ENCODE peak calls at places on chromosomes 13 and 19, in ten cellular contexts. R is type B pancreatic cell, W is left ventricle myocardium inferior, H is cardiac muscle cell, M is nephron progenitor cell, Y is GM13977, F is mucosa of descending colon, Z is thoracic aorta, O is left lung, I is B cell. U is an unnamed sample.
A peak's percentile ranks its signal among the peaks of the same experiment; 100 is the strongest.

GRCh38 chr13:24617394-24618218 is 62.6 kb upstream of the ATP12A start:
- DNase-seq in H (no peak), Y (no peak), M (no peak), Z (no peak), W (no peak), R (no peak), O (no peak), I (no peak), F (no peak), U (peak; percentile 15)

GRCh38 chr13:89097994-89098393 is 1426.8 kb downstream of the SLITRK5 start:
- DNase-seq in Y (no peak), H (no peak), I (no peak), M (no peak), R (no peak), O (no peak), W (no peak), Z (no peak), F (no peak), U (no peak)

GRCh38 chr19:6065685-6066365 is 44.5 kb downstream of the RFX2 start:
- DNase-seq in I (no peak), W (peak; percentile 43), F (no peak), H (no peak), M (peak; percentile 33), Y (no peak), R (no peak), O (peak; percentile 49), Z (no peak), U (no peak)

GRCh38 chr13:88541993-88542392 is 870.8 kb downstream of the SLITRK5 start:
- DNase-seq in I (no peak), M (no peak), R (no peak), Y (no peak), F (no peak), O (no peak), H (no peak), W (no peak), Z (no peak), U (no peak)

GRCh38 chr13:27375686-27376326 is 48.6 kb upstream of the GTF3A start:
- DNase-seq in I (peak; percentile 70), O (no peak), M (peak; percentile 87), F (no peak), Z (no peak), Y (peak; percentile 63), H (peak; percentile 71), R (no peak), W (peak; percentile 46), U (peak; percentile 71)

GRCh38 chr19:45173816-45174215 is 4.2 kb downstream of the TRAPPC6A start:
- DNase-seq in M (no peak), Y (no peak), O (no peak), Z (no peak), R (no peak), F (no peak), W (no peak), I (peak; percentile 19), H (no peak), U (no peak)

GRCh38 chr19:34598217-34599155 is 78.5 kb downstream of the SCGB2B2 start:
- DNase-seq in Z (no peak), O (peak; percentile 42), H (no peak), F (no peak), R (no peak), M (no peak), W (peak; percentile 37), Y (no peak), I (no peak), U (peak; percentile 7)

GRCh38 chr13:29918845-29919244 is 68.4 kb upstream of the UBL3 start:
- DNase-seq in R (no peak), I (no peak), F (no peak), M (no peak), O (no peak), W (no peak), Y (no peak), Z (no peak), H (no peak), U (no peak)

GRCh38 chr13:106372199-106373160 is 163.0 kb downstream of the EFNB2 start:
- DNase-seq in O (no peak), I (no peak), Y (no peak), W (no peak), M (no peak), F (no peak), R (no peak), H (no peak), Z (no peak), U (no peak)

GRCh38 chr13:46588019-46588418 is 35.0 kb downstream of the LRCH1 start:
- DNase-seq in Z (no peak), Y (no peak), M (no peak), O (no peak), I (peak; percentile 42), F (no peak), H (no peak), W (no peak), R (no peak), U (no peak)

GRCh38 chr19:42233106-42233505 is 9.3 kb downstream of the GSK3A start:
- DNase-seq in M (no peak), F (no peak), Z (no peak), R (no peak), H (no peak), W (no peak), I (no peak), Y (no peak), O (peak; percentile 23), U (no peak)

GRCh38 chr13:52085416-52085815 is 43.5 kb downstream of the NEK5 start:
- DNase-seq in Y (no peak), M (no peak), R (no peak), F (no peak), H (no peak), W (no peak), I (no peak), O (no peak), Z (no peak), U (no peak)

GRCh38 chr19:7500811-7501450 is 12.1 kb upstream of the PEX11G start:
- DNase-seq in M (peak; percentile 83), W (no peak), Y (peak; percentile 74), I (no peak), O (peak; percentile 86), R (peak; percentile 88), F (peak; percentile 86), Z (no peak), H (peak; percentile 78), U (peak; percentile 75)

GRCh38 chr19:51183629-51184028 is 41.3 kb upstream of the CD33 start:
- DNase-seq in F (no peak), Y (no peak), O (no peak), W (no peak), Z (no peak), I (no peak), M (no peak), H (no peak), R (no peak), U (no peak)

GRCh38 chr19:16025108-16026101 is 50.9 kb upstream of the TPM4 start:
- DNase-seq in O (no peak), I (no peak), F (no peak), H (no peak), W (no peak), Y (no peak), Z (no peak), M (no peak), R (no peak), U (peak; percentile 55)

GRCh38 chr13:29514720-29515310 is 80.7 kb downstream of the SLC7A1 start:
- DNase-seq in M (no peak), Z (no peak), I (no peak), R (no peak), O (no peak), W (no peak), H (no peak), Y (no peak), F (no peak), U (no peak)

GRCh38 chr19:1455002-1455335 is 5.0 kb downstream of the APC2 start:
- DNase-seq in M (no peak), I (no peak), H (no peak), Y (no peak), O (no peak), W (no peak), Z (no peak), R (no peak), F (no peak), U (no peak)

GRCh38 chr13:49213997-49214916 is 5.9 kb upstream of the MLNR start:
- DNase-seq in R (no peak), I (no peak), M (no peak), O (no peak), Y (no peak), F (no peak), Z (no peak), H (no peak), W (no peak), U (no peak)
- TF ChIP-seq CTCF in R (no peak), I (no peak), M (no peak), O (no peak), Y (no peak), F (no peak), Z (no peak), H (no peak), W (no peak), U (no peak)

GRCh38 chr19:30969586-30969985 is 379.6 kb downstream of the TSHZ3 start:
- DNase-seq in H (no peak), Z (no peak), O (no peak), M (no peak), Y (no peak), W (no peak), R (no peak), I (no peak), F (no peak), U (no peak)

GRCh38 chr19:30968841-30969399 is 380.3 kb downstream of the TSHZ3 start:
- DNase-seq in M (no peak), Y (no peak), I (no peak), R (no peak), W (no peak), F (no peak), H (no peak), O (no peak), Z (no peak), U (no peak)

GRCh38 chr19:30968210-30968609 is 381.0 kb downstream of the TSHZ3 start:
- DNase-seq in O (no peak), F (no peak), Z (no peak), M (no peak), W (no peak), R (no peak), I (no peak), H (no peak), Y (no peak), U (no peak)
- TF ChIP-seq CTCF in O (no peak), F (no peak), Z (no peak), M (no peak), W (no peak), R (no peak), I (no peak), H (no peak), Y (no peak), U (no peak)

GRCh38 chr19:38044267-38045111 is 137.5 kb downstream of the SIPA1L3 start:
- DNase-seq in W (no peak), O (peak; percentile 2), Y (no peak), I (no peak), Z (no peak), M (no peak), H (no peak), R (no peak), F (no peak), U (peak; percentile 32)
- TF ChIP-seq CTCF in W (no peak), O (no peak), Y (peak; percentile 24), I (peak; percentile 34), Z (no peak), M (no peak), H (no peak), R (no peak), F (no peak), U (no peak)

DNA sequence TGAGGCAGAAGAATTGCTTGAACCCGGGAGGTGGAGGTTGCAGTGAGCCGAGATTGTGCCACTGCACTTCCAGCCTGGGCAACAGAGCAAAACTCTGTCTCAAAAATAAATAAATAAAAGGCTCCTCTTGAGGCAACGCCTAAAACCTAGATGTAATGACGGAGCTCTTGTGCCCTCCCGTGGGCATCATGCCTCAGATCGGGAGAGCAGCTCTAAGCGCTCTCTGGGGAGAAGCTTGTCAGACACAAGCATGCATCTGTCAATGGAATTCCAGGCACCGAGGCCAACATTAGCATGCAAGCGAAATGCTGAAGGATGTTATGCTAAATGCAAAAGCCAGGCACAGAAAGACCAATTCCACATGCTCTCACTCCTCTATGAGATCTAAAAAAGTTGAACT is 45.6 kb upstream of the MRI1 start:
- DNase-seq in Y (no peak), R (no peak), O (no peak), I (no peak), F (no peak), Z (no peak), M (no peak), W (peak; percentile 34), H (peak; percentile 60), U (no peak)
- TF ChIP-seq CTCF in Y (no peak), R (peak; percentile 48), O (no peak), I (no peak), F (no peak), Z (peak; percentile 39), M (no peak), W (peak; percentile 62), H (no peak), U (no peak)

U was measured in GM13976.